ENCODE peak calls at places on chromosome 7, in four cellular contexts. Q is GM04503, Z is AG04450, J is NCI-H1417. L is an unnamed sample.
A peak's percentile ranks its signal among the peaks of the same experiment; 100 is the strongest.

GRCh38 chr7:41517771-41518170 is 185.1 kb downstream of the INHBA start:
- DNase-seq in Z (no peak), J (no peak), Q (no peak), L (no peak)

GRCh38 chr7:157845203-157845810 is 508.5 kb downstream of the DNAJB6 start:
- DNase-seq in Q (no peak), J (no peak), Z (no peak), L (no peak)

GRCh38 chr7:97407106-97407505 is 289.6 kb downstream of the SDHAF3 start:
- DNase-seq in Z (no peak), Q (no peak), J (no peak), L (no peak)

GRCh38 chr7:73828107-73828803 is 2.5 kb upstream of the CLDN4 start:
- DNase-seq in Q (no peak), Z (no peak), J (peak; percentile 98), L (peak; percentile 62)

GRCh38 chr7:29563590-29564454 is at the start of gene PRR15:
- DNase-seq in J (peak; percentile 86), Z (no peak), Q (no peak), L (peak; percentile 53)

GRCh38 chr7:64876792-64877713 is 26.0 kb upstream of the ZNF273 start:
- DNase-seq in Q (no peak), Z (no peak), J (peak; percentile 91), L (peak; percentile 20)

GRCh38 chr7:80088705-80089104 is 45.9 kb upstream of the GNAI1 start:
- DNase-seq in J (no peak), Q (no peak), Z (no peak), L (peak; percentile 46)

GRCh38 chr7:120993575-120994191 is 5.2 kb downstream of the CPED1 start:
- DNase-seq in Q (peak; percentile 31), Z (no peak), J (no peak), L (peak; percentile 64)

GRCh38 chr7:50711271-50712175 is 71.2 kb downstream of the GRB10 start:
- DNase-seq in Z (no peak), J (no peak), Q (no peak), L (peak; percentile 41)

GRCh38 chr7:81081626-81082025 is 162.8 kb upstream of the SEMA3C start:
- DNase-seq in Q (no peak), Z (no peak), J (no peak), L (no peak)

GRCh38 chr7:107045195-107045960 is 873 bp downstream of the PRKAR2B start:
- DNase-seq in Q (no peak), J (peak; percentile 70), Z (no peak), L (no peak)

GRCh38 chr7:50068850-50069551 is 24.0 kb downstream of the ZPBP start:
- DNase-seq in Q (no peak), Z (no peak), J (peak; percentile 36), L (no peak)